ENCODE peak calls at places on chromosomes 2 and 18, in eight cellular contexts. P is CD4-positive, alpha-beta T cell; X is activated T-cell treated with anti-CD3 and anti-CD28 coated beads for 1 hour; N is Calu3; D is HEK293T; C is NCI-H1436; Z is amniotic epithelial cell; Q is RWPE2. J is an unnamed sample.

GRCh38 chr18:62331581-62332436 is 6.7 kb downstream of the TNFRSF11A start:
- DNase-seq in N (no peak), C (no peak), Z (no peak), D (no peak), Q (no peak), X (no peak), P (no peak), J (no peak)

GRCh38 chr2:8966123-8966908 is 37.2 kb downstream of the MBOAT2 start:
- DNase-seq in N (no peak), C (no peak), D (no peak), X (no peak), P (no peak), Q (no peak), Z (peak; percentile 28), J (no peak)

GRCh38 chr2:98032086-98032485 is 36.3 kb upstream of the TMEM131 start:
- DNase-seq in Q (no peak), D (no peak), N (no peak), Z (no peak), P (no peak), C (no peak), X (no peak), J (no peak)

GRCh38 chr2:152447897-152448296 is 112.9 kb downstream of the FMNL2 start:
- DNase-seq in C (no peak), N (no peak), Z (no peak), D (no peak), X (no peak), Q (no peak), P (no peak), J (no peak)

GRCh38 chr2:223010641-223011040 is 41.3 kb upstream of the KCNE4 start:
- DNase-seq in X (no peak), N (no peak), Z (peak; percentile 18), C (no peak), D (no peak), Q (no peak), P (no peak), J (no peak)

GRCh38 chr2:120346667-120347358 is 877 bp downstream of the INHBB start:
- DNase-seq in Q (no peak), N (no peak), X (no peak), D (no peak), C (no peak), Z (peak; percentile 87), P (no peak), J (no peak)

GRCh38 chr2:153416071-153416470 is 62.5 kb downstream of the RPRM start:
- DNase-seq in P (no peak), D (no peak), Z (no peak), Q (no peak), C (no peak), X (no peak), N (no peak), J (no peak)

GRCh38 chr2:43210467-43211303 is 15.7 kb downstream of the ZFP36L2 start:
- DNase-seq in D (no peak), Q (no peak), P (no peak), C (no peak), Z (peak; percentile 95), N (no peak), X (no peak), J (no peak)

GRCh38 chr2:241570961-241571581 is 12.5 kb downstream of the BOK start:
- DNase-seq in D (no peak), Z (no peak), X (no peak), C (no peak), Q (peak; percentile 59), P (no peak), N (no peak), J (no peak)

GRCh38 chr2:166932032-166932431 is 43.8 kb downstream of the XIRP2 start:
- DNase-seq in Z (no peak), P (no peak), X (no peak), N (no peak), Q (no peak), C (no peak), D (no peak), J (no peak)

GRCh38 chr2:215019085-215019484 is 119.3 kb downstream of the ABCA12 start:
- DNase-seq in X (no peak), Z (no peak), Q (no peak), N (no peak), C (no peak), D (no peak), P (no peak), J (no peak)

GRCh38 chr2:61006486-61007105 is 10.9 kb upstream of the PEX13 start:
- DNase-seq in C (no peak), Z (peak; percentile 79), X (no peak), N (no peak), P (no peak), Q (no peak), D (no peak), J (no peak)

GRCh38 chr2:176473177-176473576 is 203.9 kb downstream of the MTX2 start:
- DNase-seq in C (peak; percentile 66), P (no peak), X (no peak), Q (peak; percentile 84), D (no peak), N (peak; percentile 9), Z (peak; percentile 29), J (no peak)

GRCh38 chr18:51659781-51660180 is 462.3 kb upstream of the MEX3C start:
- DNase-seq in D (no peak), C (no peak), Q (no peak), Z (no peak), P (no peak), N (no peak), X (no peak), J (no peak)

GRCh38 chr18:35030234-35030989 is 10.8 kb upstream of the MAPRE2 start:
- DNase-seq in Z (no peak), C (no peak), X (no peak), P (no peak), N (no peak), D (no peak), Q (no peak), J (no peak)

GRCh38 chr18:31429623-31430022 is 17.9 kb upstream of the DSG3 start:
- DNase-seq in N (no peak), X (no peak), Q (no peak), C (no peak), P (no peak), Z (no peak), D (no peak), J (no peak)

GRCh38 chr2:96534131-96534530 is 2.4 kb upstream of the ARID5A start:
- DNase-seq in X (no peak), Q (no peak), N (no peak), D (no peak), C (no peak), P (no peak), Z (no peak), J (no peak)

GRCh38 chr2:98461650-98462049 is 17.0 kb downstream of the INPP4A start:
- DNase-seq in C (no peak), N (no peak), X (no peak), D (no peak), Z (no peak), Q (no peak), P (no peak), J (no peak)

GRCh38 chr2:37652199-37652640 is 19.2 kb downstream of the CDC42EP3 start:
- DNase-seq in X (no peak), C (no peak), D (no peak), N (no peak), Z (peak; percentile 93), Q (peak; percentile 88), P (no peak), J (no peak)

GRCh38 chr2:86790828-86791561 is at the start of gene CD8A:
- DNase-seq in N (no peak), D (no peak), X (peak; percentile 45), P (no peak), C (no peak), Q (no peak), Z (peak; percentile 39), J (no peak)